ENCODE peak calls at places on chromosome 18, in nine cellular contexts. One of them, this sample, is unnamed.

GRCh38 chr18:25016666-25017065 is 335.3 kb downstream of the ZNF521 start:
- DNase-seq in natural killer cell: no peak
- DNase-seq in right lobe of liver: no peak
- DNase-seq in tibial nerve: no peak
- DNase-seq in epithelial cell of esophagus: no peak
- DNase-seq in cardiac muscle cell: no peak
- DNase-seq in H9: peak
- DNase-seq in fibroblast of lung: no peak
- DNase-seq in hepatocyte: no peak
- DNase-seq in this sample: no peak

GRCh38 chr18:63505566-63506335 is 29.0 kb downstream of the SERPINB5 start:
- DNase-seq in cardiac muscle cell: peak
- DNase-seq in H9: peak
- DNase-seq in epithelial cell of esophagus: peak
- DNase-seq in tibial nerve: no peak
- DNase-seq in fibroblast of lung: peak
- DNase-seq in right lobe of liver: no peak
- DNase-seq in natural killer cell: no peak
- DNase-seq in hepatocyte: peak
- DNase-seq in this sample: no peak

GRCh38 chr18:21100678-21101077 is 10.9 kb downstream of the ROCK1 start:
- DNase-seq in natural killer cell: no peak
- DNase-seq in fibroblast of lung: no peak
- DNase-seq in hepatocyte: no peak
- DNase-seq in right lobe of liver: no peak
- DNase-seq in cardiac muscle cell: no peak
- DNase-seq in tibial nerve: no peak
- DNase-seq in H9: no peak
- DNase-seq in epithelial cell of esophagus: peak
- DNase-seq in this sample: no peak

GRCh38 chr18:3424280-3424890 is 25.6 kb upstream of the TGIF1 start:
- DNase-seq in cardiac muscle cell: no peak
- DNase-seq in natural killer cell: no peak
- DNase-seq in H9: no peak
- DNase-seq in hepatocyte: peak
- DNase-seq in right lobe of liver: no peak
- DNase-seq in epithelial cell of esophagus: peak
- DNase-seq in tibial nerve: no peak
- DNase-seq in fibroblast of lung: no peak
- DNase-seq in this sample: no peak

GRCh38 chr18:217532-218334 is 50.1 kb downstream of the THOC1 start:
- DNase-seq in right lobe of liver: no peak
- DNase-seq in fibroblast of lung: no peak
- DNase-seq in tibial nerve: no peak
- DNase-seq in hepatocyte: no peak
- DNase-seq in natural killer cell: no peak
- DNase-seq in epithelial cell of esophagus: no peak
- DNase-seq in H9: no peak
- DNase-seq in cardiac muscle cell: no peak
- DNase-seq in this sample: no peak

GRCh38 chr18:35861367-35862114 is 110.9 kb upstream of the RMP24 start:
- DNase-seq in right lobe of liver: no peak
- DNase-seq in H9: no peak
- DNase-seq in epithelial cell of esophagus: no peak
- DNase-seq in natural killer cell: no peak
- DNase-seq in fibroblast of lung: no peak
- DNase-seq in tibial nerve: no peak
- DNase-seq in cardiac muscle cell: peak
- DNase-seq in hepatocyte: no peak
- DNase-seq in this sample: peak

GRCh38 chr18:43271593-43272432 is 5.5 kb downstream of the SYT4 start:
- DNase-seq in tibial nerve: no peak
- DNase-seq in H9: no peak
- DNase-seq in cardiac muscle cell: peak
- DNase-seq in fibroblast of lung: peak
- DNase-seq in right lobe of liver: no peak
- DNase-seq in natural killer cell: no peak
- DNase-seq in epithelial cell of esophagus: peak
- DNase-seq in hepatocyte: peak
- DNase-seq in this sample: no peak

GRCh38 chr18:9366126-9366714 is 31.6 kb downstream of the TWSG1 start:
- DNase-seq in hepatocyte: peak
- DNase-seq in tibial nerve: no peak
- DNase-seq in fibroblast of lung: peak
- DNase-seq in right lobe of liver: no peak
- DNase-seq in cardiac muscle cell: peak
- DNase-seq in natural killer cell: no peak
- DNase-seq in epithelial cell of esophagus: peak
- DNase-seq in H9: peak
- DNase-seq in this sample: no peak

GRCh38 chr18:74219056-74219455 is 70.7 kb downstream of the TIMM21 start:
- DNase-seq in tibial nerve: no peak
- DNase-seq in epithelial cell of esophagus: peak
- DNase-seq in hepatocyte: no peak
- DNase-seq in H9: no peak
- DNase-seq in right lobe of liver: no peak
- DNase-seq in cardiac muscle cell: peak
- DNase-seq in natural killer cell: no peak
- DNase-seq in fibroblast of lung: no peak
- DNase-seq in this sample: no peak

GRCh38 chr18:56563568-56563967 is 74.8 kb downstream of the TXNL1 start:
- DNase-seq in fibroblast of lung: no peak
- DNase-seq in cardiac muscle cell: no peak
- DNase-seq in H9: peak
- DNase-seq in tibial nerve: no peak
- DNase-seq in right lobe of liver: no peak
- DNase-seq in natural killer cell: no peak
- DNase-seq in epithelial cell of esophagus: no peak
- DNase-seq in hepatocyte: no peak
- DNase-seq in this sample: no peak
- TF ChIP-seq CTCF in fibroblast of lung: no peak
- TF ChIP-seq CTCF in cardiac muscle cell: no peak
- TF ChIP-seq CTCF in H9: peak
- TF ChIP-seq CTCF in tibial nerve: no peak
- TF ChIP-seq CTCF in right lobe of liver: no peak
- TF ChIP-seq CTCF in natural killer cell: no peak
- TF ChIP-seq CTCF in epithelial cell of esophagus: no peak
- TF ChIP-seq CTCF in hepatocyte: no peak
- TF ChIP-seq CTCF in this sample: peak

GRCh38 chr18:59996370-59996966 is 96.7 kb downstream of the PMAIP1 start:
- DNase-seq in epithelial cell of esophagus: peak
- DNase-seq in H9: no peak
- DNase-seq in tibial nerve: no peak
- DNase-seq in fibroblast of lung: peak
- DNase-seq in natural killer cell: no peak
- DNase-seq in hepatocyte: peak
- DNase-seq in right lobe of liver: no peak
- DNase-seq in cardiac muscle cell: peak
- DNase-seq in this sample: no peak
- TF ChIP-seq CTCF in epithelial cell of esophagus: peak
- TF ChIP-seq CTCF in H9: peak
- TF ChIP-seq CTCF in tibial nerve: peak
- TF ChIP-seq CTCF in fibroblast of lung: peak
- TF ChIP-seq CTCF in natural killer cell: peak
- TF ChIP-seq CTCF in hepatocyte: peak
- TF ChIP-seq CTCF in right lobe of liver: peak
- TF ChIP-seq CTCF in cardiac muscle cell: peak
- TF ChIP-seq CTCF in this sample: peak

GRCh38 chr18:80157708-80158343 is 48.8 kb downstream of the ADNP2 start:
- DNase-seq in cardiac muscle cell: peak
- DNase-seq in hepatocyte: peak
- DNase-seq in right lobe of liver: peak
- DNase-seq in epithelial cell of esophagus: peak
- DNase-seq in natural killer cell: peak
- DNase-seq in fibroblast of lung: peak
- DNase-seq in tibial nerve: peak
- DNase-seq in H9: peak
- DNase-seq in this sample: no peak
- TF ChIP-seq CTCF in cardiac muscle cell: peak
- TF ChIP-seq CTCF in hepatocyte: peak
- TF ChIP-seq CTCF in right lobe of liver: peak
- TF ChIP-seq CTCF in epithelial cell of esophagus: peak
- TF ChIP-seq CTCF in natural killer cell: peak
- TF ChIP-seq CTCF in fibroblast of lung: peak
- TF ChIP-seq CTCF in tibial nerve: peak
- TF ChIP-seq CTCF in H9: peak
- TF ChIP-seq CTCF in this sample: peak

GRCh38 chr18:67433971-67434370 is 82.5 kb downstream of the DSEL start:
- DNase-seq in H9: no peak
- DNase-seq in fibroblast of lung: no peak
- DNase-seq in right lobe of liver: no peak
- DNase-seq in hepatocyte: peak
- DNase-seq in tibial nerve: no peak
- DNase-seq in natural killer cell: no peak
- DNase-seq in epithelial cell of esophagus: no peak
- DNase-seq in cardiac muscle cell: no peak
- DNase-seq in this sample: no peak
- TF ChIP-seq CTCF in H9: no peak
- TF ChIP-seq CTCF in fibroblast of lung: no peak
- TF ChIP-seq CTCF in right lobe of liver: no peak
- TF ChIP-seq CTCF in hepatocyte: no peak
- TF ChIP-seq CTCF in tibial nerve: no peak
- TF ChIP-seq CTCF in natural killer cell: no peak
- TF ChIP-seq CTCF in epithelial cell of esophagus: no peak
- TF ChIP-seq CTCF in cardiac muscle cell: no peak
- TF ChIP-seq CTCF in this sample: no peak